ENCODE peak calls at places on chromosomes 11 and 22, in four cellular contexts. Z is tibial nerve, V is heart left ventricle, S is body of pancreas. F is an unnamed sample.

GRCh38 chr11:132312161-132312560 is 941.7 kb downstream of the NTM start:
- DNase-seq in S (no peak), V (no peak), Z (no peak), F (peak; percentile 4)

GRCh38 chr11:125073616-125074483 is 10.7 kb downstream of the SLC37A2 start:
- DNase-seq in V (no peak), S (no peak), Z (no peak), F (no peak)

GRCh38 chr11:130829801-130830562 is 86.3 kb downstream of the SNX19 start:
- DNase-seq in V (peak; percentile 50), S (no peak), Z (peak; percentile 57), F (no peak)

GRCh38 chr22:16801088-16801487 is 24.1 kb downstream of the XKR3 start:
- DNase-seq in Z (no peak), S (no peak), V (no peak), F (no peak)

GRCh38 chr22:19663286-19663815 is 51.0 kb upstream of the SEPTIN5 start:
- DNase-seq in S (peak; percentile 50), Z (peak; percentile 13), V (peak; percentile 77), F (peak; percentile 71)

GRCh38 chr22:49300241-49300640 is 527.4 kb downstream of the BRD1 start:
- DNase-seq in Z (no peak), V (no peak), S (peak; percentile 4), F (no peak)

GRCh38 chr11:71267807-71268421 is 15.5 kb upstream of the SHANK2 start:
- DNase-seq in Z (no peak), V (no peak), S (no peak), F (no peak)

GRCh38 chr22:26259510-26259909 is 90.2 kb downstream of the SEZ6L start:
- DNase-seq in S (no peak), Z (no peak), V (no peak), F (peak; percentile 59)

GRCh38 chr11:115437902-115438575 is 66.2 kb downstream of the CADM1 start:
- DNase-seq in V (no peak), Z (no peak), S (no peak), F (no peak)

GRCh38 chr11:116030697-116031331 is 526.6 kb upstream of the CADM1 start:
- DNase-seq in S (no peak), Z (no peak), V (no peak), F (no peak)

GRCh38 chr11:78659326-78660319 is 85.0 kb upstream of the NARS2 start:
- DNase-seq in V (no peak), Z (no peak), S (no peak), F (no peak)

GRCh38 chr11:66267379-66268209 is 845 bp upstream of the RAB1B start:
- DNase-seq in S (peak; percentile 80), V (peak; percentile 93), Z (peak; percentile 83), F (peak; percentile 89)
- TF ChIP-seq POLR2A in S (peak; percentile 42), V (peak; percentile 60), Z (peak; percentile 46), F (peak; percentile 62)

GRCh38 chr11:62677160-62677559 is 1.7 kb downstream of the UBXN1 start:
- DNase-seq in Z (no peak), V (no peak), S (no peak), F (no peak)

GRCh38 chr11:62677709-62678108 is 1.2 kb downstream of the UBXN1 start:
- DNase-seq in V (no peak), Z (no peak), S (no peak), F (no peak)

GRCh38 chr11:62678770-62679696 is at the start of gene UBXN1:
- DNase-seq in Z (peak; percentile 94), V (peak; percentile 94), S (peak; percentile 83), F (peak; percentile 96)

GRCh38 chr11:62678433-62678769 is 472 bp downstream of the UBXN1 start:
- DNase-seq in V (no peak), S (no peak), Z (no peak), F (no peak)

GRCh38 chr11:62676698-62677097 is 2.2 kb downstream of the UBXN1 start:
- DNase-seq in S (no peak), V (no peak), Z (no peak), F (no peak)
- TF ChIP-seq CTCF in S (no peak), V (no peak), Z (no peak), F (no peak)

GRCh38 chr11:209275-210121 is 2.0 kb downstream of the RIC8A start:
- DNase-seq in S (peak; percentile 19), V (no peak), Z (no peak), F (peak; percentile 28)

GRCh38 chr11:206516-207212 is 535 bp downstream of the BET1L start:
- DNase-seq in S (peak; percentile 37), Z (no peak), V (peak; percentile 46), F (peak; percentile 40)

GRCh38 chr11:208917-209260 is 1.4 kb downstream of the RIC8A start:
- DNase-seq in Z (no peak), S (no peak), V (no peak), F (no peak)

GRCh38 chr11:207213-208176 is at the start of the genes BET1L and RIC8A:
- DNase-seq in Z (peak; percentile 96), S (peak; percentile 95), V (peak; percentile 97), F (peak; percentile 99)

DNA sequence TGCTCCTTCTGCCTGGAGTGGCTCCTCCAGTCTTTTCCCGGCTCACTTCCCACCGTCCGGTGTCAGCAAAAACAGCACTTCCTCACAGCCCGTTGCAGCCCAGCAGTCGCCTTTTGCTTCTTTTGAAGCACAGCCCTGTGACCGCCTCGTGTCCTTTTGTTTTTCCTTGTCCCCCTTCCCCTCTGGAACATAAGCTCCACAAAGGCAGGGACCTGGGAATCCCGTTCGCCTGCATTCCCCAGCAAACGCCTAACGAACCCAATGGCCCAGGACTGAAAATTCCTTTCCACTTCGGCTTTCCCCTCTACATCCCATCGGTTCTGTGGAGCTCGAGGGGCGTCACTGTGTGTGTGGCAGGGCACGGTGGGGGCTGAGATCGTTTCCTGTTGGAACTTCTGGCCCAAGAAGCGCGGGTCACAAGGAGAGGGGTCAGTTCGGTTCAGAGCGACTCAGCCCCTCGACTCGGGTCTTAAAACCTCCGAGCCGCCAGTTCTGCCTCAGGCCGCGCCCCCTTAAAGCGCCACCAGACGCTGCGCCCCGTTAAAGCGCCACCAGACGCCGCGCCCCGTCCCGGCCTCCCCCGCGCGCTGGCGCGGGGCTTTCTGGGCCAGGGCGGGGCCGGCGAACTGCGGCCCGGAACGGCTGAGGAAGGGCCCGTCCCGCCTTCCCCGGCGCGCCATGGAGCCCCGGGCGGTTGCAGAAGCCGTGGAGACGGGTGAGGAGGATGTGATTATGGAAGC is 839 bp downstream of the RIC8A start:
- DNase-seq in V (peak; percentile 84), S (peak; percentile 80), Z (peak; percentile 56), F (peak; percentile 89)
- TF ChIP-seq POLR2A in V (peak; percentile 83), S (peak; percentile 69), Z (peak; percentile 63), F (peak; percentile 82)

GRCh38 chr11:122755941-122756340 is 82.4 kb upstream of the CRTAM start:
- DNase-seq in V (no peak), S (no peak), Z (no peak), F (peak; percentile 39)

GRCh38 chr11:122754553-122755322 is 83.6 kb upstream of the CRTAM start:
- DNase-seq in V (no peak), Z (no peak), S (no peak), F (peak; percentile 75)

GRCh38 chr11:122757201-122757600 is 81.1 kb upstream of the CRTAM start:
- DNase-seq in S (no peak), Z (no peak), V (no peak), F (no peak)

GRCh38 chr11:122755409-122755808 is 82.9 kb upstream of the CRTAM start:
- DNase-seq in S (no peak), Z (no peak), V (no peak), F (peak; percentile 70)

GRCh38 chr11:122756417-122756816 is 81.9 kb upstream of the CRTAM start:
- DNase-seq in V (peak; percentile 38), Z (no peak), S (no peak), F (peak; percentile 95)
- TF ChIP-seq CTCF in V (no peak), Z (no peak), S (no peak), F (peak; percentile 84)

GRCh38 chr11:119115484-119116234 is 5.7 kb upstream of the HINFP start:
- DNase-seq in S (no peak), Z (no peak), V (peak; percentile 58), F (no peak)
- TF ChIP-seq POLR2A in S (no peak), Z (no peak), V (no peak), F (no peak)

GRCh38 chr11:112797653-112798293 is 163.4 kb upstream of the NCAM1 start:
- DNase-seq in V (no peak), Z (no peak), S (no peak), F (peak; percentile 55)
- TF ChIP-seq CTCF in V (peak; percentile 19), Z (peak; percentile 39), S (peak; percentile 39), F (peak; percentile 83)

DNA sequence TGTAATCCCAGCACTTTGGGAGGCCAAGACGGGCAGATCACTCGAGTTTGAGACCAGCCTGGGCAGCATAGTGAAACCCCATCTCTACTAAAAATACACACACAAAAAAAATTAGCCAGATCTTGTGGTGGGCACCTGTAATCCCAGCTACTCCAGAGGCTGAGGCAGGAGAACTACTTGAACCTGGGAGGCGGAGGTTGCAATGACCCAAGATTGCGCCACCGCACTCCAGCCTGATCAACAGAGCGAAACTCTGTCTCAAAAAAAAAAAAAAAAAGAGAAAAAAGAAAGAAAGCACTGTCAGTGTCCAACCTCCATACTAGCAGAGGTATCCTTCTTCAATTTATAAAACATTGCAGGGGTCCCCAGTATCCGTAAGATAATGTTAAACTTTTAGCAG is 17.8 kb downstream of the RAB6A start:
- DNase-seq in S (no peak), Z (no peak), V (no peak), F (no peak)
- TF ChIP-seq POLR2A in S (no peak), Z (no peak), V (no peak), F (no peak)